ENCODE peak calls at places on chromosomes 5 and 9, in six cellular contexts. Z is fibroblast of the conjunctiva; I is NCI-H2081; U is stimulated activated CD4-positive, alpha-beta T cell treated with anti-CD3 and anti-CD28 coated beads, TNF-alpha, amount 100 ng/mL, for 48 hours; Q is HTR-8/SVneo; T is left ventricle myocardium superior. C is an unnamed sample.

GRCh38 chr5:76331139-76331538 is 71.9 kb upstream of the IQGAP2 start:
- DNase-seq in Z (no peak), I (no peak), U (no peak), Q (no peak), T (no peak), C (no peak)

GRCh38 chr9:133889498-133890301 is 102.4 kb downstream of the VAV2 start:
- DNase-seq in Z (no peak), I (peak), U (no peak), Q (no peak), T (no peak), C (no peak)

GRCh38 chr5:25301836-25302235 is 657.1 kb upstream of the CDH10 start:
- DNase-seq in Z (no peak), I (no peak), U (no peak), Q (no peak), T (no peak), C (no peak)

GRCh38 chr5:9411142-9411541 is 134.7 kb downstream of the SEMA5A start:
- DNase-seq in Z (no peak), I (no peak), U (no peak), Q (no peak), T (no peak), C (no peak)

GRCh38 chr9:36486933-36487481 is 85.7 kb upstream of the MELK start:
- DNase-seq in Z (no peak), I (peak), U (peak), Q (peak), T (peak), C (no peak)

GRCh38 chr5:179289756-179290385 is 55.4 kb downstream of the ADAMTS2 start:
- DNase-seq in Z (no peak), I (no peak), U (no peak), Q (no peak), T (no peak), C (no peak)

GRCh38 chr5:95669985-95670384 is 12.8 kb downstream of the SPATA9 start:
- DNase-seq in Z (no peak), I (no peak), U (no peak), Q (no peak), T (no peak), C (no peak)

GRCh38 chr5:36240779-36241635 is 718 bp downstream of the NADK2 start:
- DNase-seq in Z (peak), I (peak), U (no peak), Q (peak), T (peak), C (peak)

GRCh38 chr9:112831281-112831851 is 59.3 kb downstream of the SLC46A2 start:
- DNase-seq in Z (no peak), I (peak), U (no peak), Q (no peak), T (peak), C (no peak)

GRCh38 chr5:68251804-68252648 is 36.5 kb downstream of the PIK3R1 start:
- DNase-seq in Z (peak), I (no peak), U (no peak), Q (no peak), T (peak), C (no peak)